ENCODE peak calls at places on chromosomes 6 and 20, in six cellular contexts. H, Z, C, M, J and T are unnamed samples.
A peak's percentile ranks its signal among the peaks of the same experiment; 100 is the strongest.

GRCh38 chr20:7470912-7471311 is 469.3 kb downstream of the HAO1 start:
- DNase-seq in Z (no peak), H (no peak), C (no peak), J (no peak), M (no peak), T (no peak)

GRCh38 chr6:16483315-16483875 is 245.0 kb downstream of the GMPR start:
- DNase-seq in Z (no peak), M (no peak), H (no peak), C (no peak), J (no peak), T (no peak)

GRCh38 chr20:57688864-57689263 is 21.0 kb downstream of the PMEPA1 start:
- DNase-seq in J (no peak), M (no peak), H (no peak), Z (no peak), C (no peak), T (no peak)

GRCh38 chr6:148398244-148398643 is 55.6 kb downstream of the SASH1 start:
- DNase-seq in M (no peak), J (no peak), C (no peak), Z (no peak), H (no peak), T (no peak)

GRCh38 chr6:108588586-108588985 is 27.9 kb downstream of the FOXO3 start:
- DNase-seq in J (no peak), Z (peak; percentile 67), H (peak; percentile 78), C (no peak), M (peak; percentile 61), T (peak; percentile 87)

GRCh38 chr20:4373454-4373853 is 348.3 kb upstream of the PRND start:
- DNase-seq in C (no peak), J (no peak), M (no peak), Z (no peak), H (no peak), T (no peak)

GRCh38 chr6:150175611-150176151 is 32.8 kb downstream of the PPP1R14C start:
- DNase-seq in Z (no peak), H (no peak), J (no peak), C (no peak), M (no peak), T (no peak)

GRCh38 chr6:32151131-32151884 is 431 bp downstream of the PRRT1 start:
- DNase-seq in M (no peak), J (no peak), C (no peak), H (no peak), Z (no peak), T (peak; percentile 25)

GRCh38 chr6:145081677-145082076 is 653.6 kb downstream of the EPM2A start:
- DNase-seq in C (no peak), M (no peak), J (no peak), Z (no peak), H (no peak), T (no peak)

GRCh38 chr6:15033850-15034203 is 212.0 kb upstream of the JARID2 start:
- DNase-seq in C (no peak), M (no peak), H (no peak), J (no peak), Z (no peak), T (no peak)

GRCh38 chr6:10418361-10418861 is 3.5 kb upstream of the TFAP2A start:
- DNase-seq in Z (no peak), J (no peak), H (no peak), M (no peak), C (no peak), T (no peak)

GRCh38 chr6:17456711-17457110 is 63.3 kb downstream of the CAP2 start:
- DNase-seq in C (no peak), J (no peak), Z (no peak), H (no peak), M (no peak), T (no peak)

GRCh38 chr6:149923327-149923986 is 536 bp upstream of the RAET1G start:
- DNase-seq in M (no peak), J (peak; percentile 59), C (no peak), H (no peak), Z (no peak), T (no peak)

GRCh38 chr6:71190809-71191208 is 97.8 kb upstream of the OGFRL1 start:
- DNase-seq in H (peak; percentile 52), C (no peak), M (peak; percentile 66), J (no peak), Z (peak; percentile 52), T (peak; percentile 74)

GRCh38 chr20:13996265-13996664 is 949 bp downstream of the MACROD2 start:
- DNase-seq in M (no peak), Z (no peak), H (no peak), J (no peak), C (no peak), T (peak; percentile 19)

GRCh38 chr6:97958143-97958542 is 675.1 kb upstream of the MMS22L start:
- DNase-seq in C (peak; percentile 1), M (no peak), Z (no peak), H (no peak), J (peak; percentile 76), T (peak; percentile 20)

GRCh38 chr6:125511809-125512341 is 210.1 kb upstream of the HDDC2 start:
- DNase-seq in H (peak; percentile 53), M (peak; percentile 3), J (no peak), Z (no peak), C (no peak), T (peak; percentile 27)

GRCh38 chr6:133778414-133778813 is 110.5 kb upstream of the TCF21 start:
- DNase-seq in J (no peak), H (peak; percentile 83), C (no peak), M (peak; percentile 99), Z (peak; percentile 95), T (peak; percentile 93)

GRCh38 chr20:58713801-58714339 is 21.3 kb downstream of the NPEPL1 start:
- DNase-seq in C (no peak), M (no peak), H (no peak), J (peak; percentile 52), Z (no peak), T (no peak)

GRCh38 chr6:123771126-123771525 is 32.5 kb upstream of the NKAIN2 start:
- DNase-seq in J (no peak), C (no peak), Z (no peak), M (no peak), H (no peak), T (no peak)

GRCh38 chr6:137495652-137496391 is 1.6 kb upstream of the OLIG3 start:
- DNase-seq in C (peak; percentile 76), J (no peak), H (no peak), M (no peak), Z (no peak), T (no peak)

DNA sequence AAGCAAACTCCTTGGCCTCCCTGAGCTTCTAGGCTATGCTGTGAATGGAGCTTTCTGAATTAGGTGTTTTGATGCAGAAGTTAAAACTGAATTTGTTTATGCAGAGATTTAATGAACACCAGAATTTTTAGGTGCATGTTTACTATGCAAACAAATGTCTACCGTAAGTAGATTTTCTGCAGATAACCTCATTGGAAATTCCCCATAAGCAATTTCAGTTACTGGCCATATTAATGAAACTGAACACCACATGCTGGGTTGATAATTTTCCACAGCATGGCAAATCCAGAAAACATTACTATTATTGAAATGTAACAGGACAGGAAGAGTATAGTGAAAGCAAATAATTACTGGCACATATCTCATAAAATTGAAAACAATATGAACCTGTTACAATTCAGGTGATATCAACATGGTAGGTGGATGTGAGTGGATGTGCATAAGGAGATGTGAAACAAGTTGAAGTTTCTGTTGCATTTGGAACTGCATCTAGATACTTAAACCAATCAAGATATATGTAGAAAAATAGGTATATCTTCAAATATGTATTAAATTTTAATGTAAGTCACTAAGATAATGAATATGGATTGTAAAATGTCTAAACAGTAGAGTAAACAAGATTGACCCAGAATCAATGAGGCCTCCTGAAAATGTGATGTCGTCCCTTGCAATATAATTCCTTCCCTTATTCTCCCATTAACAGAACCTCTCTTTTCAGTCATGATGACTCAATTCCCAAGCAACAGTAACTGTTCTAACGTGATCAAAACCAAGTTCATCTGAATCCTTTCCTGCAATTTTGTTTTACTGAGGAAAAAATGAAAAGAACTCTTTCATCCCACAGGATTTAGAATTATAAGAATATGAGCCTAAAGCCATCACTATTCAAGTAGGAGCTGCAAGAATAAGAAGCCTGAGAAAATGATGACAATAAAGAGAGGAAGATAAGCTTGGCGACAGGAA is 11.0 kb downstream of the PTCHD4 start:
- DNase-seq in Z (no peak), H (no peak), M (no peak), C (no peak), J (no peak), T (peak; percentile 35)
- H3K9ac ChIP-seq in Z (no peak overlapping the region), H (peak overlapping the region; percentile 34), M (no peak overlapping the region), C (no peak overlapping the region), J (no peak overlapping the region), T (no peak overlapping the region)

DNA sequence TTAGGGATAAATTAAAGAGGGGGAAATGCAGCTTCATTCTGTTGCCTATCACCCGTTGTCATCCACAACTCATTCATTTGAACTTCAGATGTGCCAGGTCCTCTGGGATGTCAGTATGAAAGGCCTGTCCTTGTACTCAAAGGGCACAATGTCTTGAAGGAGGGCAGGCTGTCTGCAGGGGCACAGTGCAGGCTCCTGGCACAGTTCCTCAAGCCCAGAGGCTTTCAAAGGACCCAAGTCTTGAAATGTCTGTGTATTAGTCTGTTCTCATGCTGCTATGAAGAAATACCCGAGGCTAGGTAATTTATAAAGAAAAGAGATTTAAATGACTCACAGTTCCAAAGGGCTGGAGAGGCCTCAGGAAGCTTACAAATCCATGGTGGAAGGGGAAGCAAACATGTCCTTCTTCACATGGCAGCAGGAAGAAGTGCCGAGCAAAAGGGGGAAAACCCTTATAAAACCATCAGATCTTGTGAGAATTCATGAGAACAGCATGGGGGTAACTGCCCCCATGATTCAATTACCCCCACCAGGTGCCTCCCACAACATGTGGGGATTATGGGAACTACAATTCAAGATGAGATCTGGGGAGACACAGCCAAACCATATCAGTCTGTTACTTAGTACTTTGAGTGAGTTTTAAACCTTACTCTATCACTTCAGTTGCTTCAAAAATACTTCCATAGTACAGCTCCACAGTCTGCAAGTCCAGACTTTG is 9.4 kb downstream of the SNX9 start:
- DNase-seq in J (no peak), C (no peak), Z (peak; percentile 56), H (peak; percentile 63), M (peak; percentile 49), T (peak; percentile 69)
- H3K9ac ChIP-seq in J (no peak overlapping the region), C (no peak overlapping the region), Z (no peak overlapping the region), H (peak overlapping the region; percentile 78), M (no peak overlapping the region), T (peak overlapping the region; percentile 39)

DNA sequence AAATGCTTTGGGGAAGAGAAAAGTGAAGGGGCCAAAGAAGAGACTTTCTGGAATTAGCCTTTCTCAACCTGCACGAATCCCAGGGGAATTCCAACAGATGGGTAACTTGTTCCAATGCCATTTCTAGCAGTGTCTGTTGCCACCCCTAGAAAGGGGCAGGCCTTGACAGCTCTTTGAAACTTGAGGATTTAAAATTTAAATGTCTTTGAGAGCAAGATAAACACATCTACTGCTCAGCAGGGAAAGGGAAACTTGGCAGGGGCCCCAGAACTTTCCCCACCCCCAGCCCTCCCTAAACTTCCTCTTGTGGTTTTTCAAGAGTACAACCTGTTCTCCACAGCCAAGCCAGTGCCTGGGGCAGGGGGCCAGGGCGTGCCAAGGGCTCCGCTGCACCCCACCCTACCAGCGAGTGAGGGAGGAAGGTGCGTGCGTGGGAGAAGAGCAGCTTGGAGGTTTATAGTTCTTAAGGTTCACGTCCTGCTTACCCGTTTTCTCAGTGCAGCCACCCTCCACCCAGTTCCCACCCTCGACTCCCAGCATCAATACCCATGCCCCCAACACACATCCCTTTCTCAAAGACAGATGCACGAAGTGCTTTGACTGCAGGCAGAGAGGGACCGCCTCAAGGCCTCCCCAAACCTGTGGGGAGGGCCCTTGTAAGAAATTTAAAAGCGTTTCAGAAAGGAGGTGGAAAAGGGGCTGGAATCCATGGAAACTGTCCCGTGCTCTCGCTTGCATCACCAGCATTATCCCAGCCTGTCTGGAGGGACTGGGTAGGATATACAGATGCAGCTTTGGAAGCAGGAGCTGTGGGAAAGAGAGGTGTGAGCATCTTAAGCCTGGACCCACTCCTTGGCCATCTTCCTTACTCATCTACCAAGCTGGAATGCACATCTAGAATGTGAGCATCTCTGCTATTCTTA is 4.5 kb upstream of the TAF8 start:
- DNase-seq in H (peak; percentile 92), J (peak; percentile 99), Z (peak; percentile 73), M (peak; percentile 96), C (no peak), T (peak; percentile 45)
- H3K9ac ChIP-seq in H (peak overlapping the region; percentile 40), J (peak overlapping the region; percentile 46), Z (peak overlapping the region; percentile 4), M (no peak overlapping the region), C (no peak overlapping the region), T (no peak overlapping the region)

GRCh38 chr20:33666293-33667244 is at the start of gene ACTL10:
- DNase-seq in J (peak; percentile 99), C (peak; percentile 77), H (no peak), M (peak; percentile 98), Z (peak; percentile 96), T (peak; percentile 100)
- H3K9ac ChIP-seq in J (no peak within 1 kb of the TSS), C (peak within 1 kb of the TSS; percentile 82), H (peak within 1 kb of the TSS; percentile 87), M (peak within 1 kb of the TSS; percentile 66), Z (peak within 1 kb of the TSS; percentile 47), T (peak within 1 kb of the TSS; percentile 63)